ENCODE peak calls at places on chromosomes 3 and 15, in five cellular contexts. J is glomerular endothelial cell, E is nephron progenitor cell, I is body of pancreas, B is RKO. R is an unnamed sample.
A peak's percentile ranks its signal among the peaks of the same experiment; 100 is the strongest.

GRCh38 chr3:127065561-127066270 is 82.8 kb downstream of the PLXNA1 start:
- DNase-seq in J (no peak), E (no peak), I (no peak), B (no peak), R (no peak)

GRCh38 chr3:95297586-95297985 is 1234.7 kb downstream of the NSUN3 start:
- DNase-seq in J (no peak), E (no peak), I (no peak), B (no peak), R (no peak)

GRCh38 chr3:97958396-97958795 is 13.8 kb downstream of the RIOX2 start:
- DNase-seq in J (no peak), E (no peak), I (no peak), B (no peak), R (no peak)

GRCh38 chr3:175735866-175736265 is 876.7 kb downstream of the NAALADL2 start:
- DNase-seq in J (no peak), E (no peak), I (no peak), B (no peak), R (no peak)

GRCh38 chr3:39025222-39025970 is 26.3 kb downstream of the SCN11A start:
- DNase-seq in J (no peak), E (no peak), I (no peak), B (no peak), R (no peak)

GRCh38 chr3:152071924-152072323 is 196.8 kb upstream of the MBNL1 start:
- DNase-seq in J (peak; percentile 41), E (no peak), I (no peak), B (peak; percentile 75), R (peak; percentile 12)

GRCh38 chr3:11640009-11640673 is 3.6 kb downstream of the VGLL4 start:
- DNase-seq in J (no peak), E (no peak), I (no peak), B (no peak), R (no peak)

GRCh38 chr15:40766906-40767837 is 2.6 kb upstream of the C15orf62 start:
- DNase-seq in J (no peak), E (no peak), I (no peak), B (peak; percentile 34), R (no peak)

GRCh38 chr15:59273266-59273665 is 66.6 kb downstream of the LDHAL6B start:
- DNase-seq in J (no peak), E (no peak), I (no peak), B (no peak), R (no peak)

GRCh38 chr15:60614862-60615771 is 136.2 kb upstream of the ICE2 start:
- DNase-seq in J (no peak), E (no peak), I (peak; percentile 39), B (no peak), R (no peak)

GRCh38 chr3:149820183-149820582 is 7.2 kb downstream of the RNF13 start:
- DNase-seq in J (no peak), E (no peak), I (no peak), B (no peak), R (no peak)

GRCh38 chr15:71716990-71717389 is 93.4 kb upstream of the NR2E3 start:
- DNase-seq in J (no peak), E (no peak), I (no peak), B (no peak), R (no peak)

GRCh38 chr3:196609815-196610515 is 29.5 kb upstream of the NRROS start:
- DNase-seq in J (no peak), E (no peak), I (no peak), B (no peak), R (no peak)